ENCODE peak calls at places on chromosomes 5 and 9, in four cellular contexts. A, C, B and F are unnamed samples. For H3K27me3, the result is how much of the 10 kb centered on the place peaks cover.

GRCh38 chr5:138595396-138595795 is 20.2 kb upstream of the HSPA9 start:
- DNase-seq in A (no peak), C (no peak), B (no peak), F (no peak)

GRCh38 chr5:74679968-74680367 is 5.1 kb upstream of the HEXB start:
- DNase-seq in B (no peak), A (no peak), C (no peak), F (no peak)

GRCh38 chr5:91183743-91184142 is 199.4 kb downstream of the ARRDC3 start:
- DNase-seq in C (peak), A (no peak), B (no peak), F (no peak)

GRCh38 chr9:27460225-27461023 is 63.7 kb upstream of the IFNK start:
- DNase-seq in C (peak), B (no peak), A (no peak), F (no peak)

GRCh38 chr9:22229069-22229468 is 217.6 kb upstream of the DMRTA1 start:
- DNase-seq in B (no peak), A (no peak), C (no peak), F (no peak)

GRCh38 chr9:74497750-74498615 is 848 bp downstream of the RORB start:
- DNase-seq in A (peak), B (no peak), C (peak), F (no peak)

GRCh38 chr5:81779125-81779934 is 28.4 kb upstream of the SSBP2 start:
- DNase-seq in A (no peak), C (peak), B (no peak), F (no peak)

GRCh38 chr5:123441408-123441807 is 18.2 kb upstream of the CEP120 start:
- DNase-seq in B (no peak), A (no peak), C (no peak), F (no peak)

GRCh38 chr5:14208071-14209021 is 65.2 kb downstream of the TRIO start:
- DNase-seq in C (no peak), B (no peak), A (no peak), F (no peak)

GRCh38 chr9:104313396-104314110 is 190.5 kb upstream of the OR13F1 start:
- DNase-seq in B (no peak), A (no peak), C (no peak), F (no peak)

GRCh38 chr5:149464796-149465489 is 85.9 kb upstream of the IL17B start:
- DNase-seq in B (no peak), A (no peak), C (no peak), F (no peak)

GRCh38 chr5:14011089-14012004 is 66.9 kb upstream of the DNAH5 start:
- DNase-seq in C (peak), A (peak), B (peak), F (no peak)

GRCh38 chr9:91865041-91865440 is 85.0 kb downstream of the ROR2 start:
- DNase-seq in C (no peak), A (no peak), B (no peak), F (no peak)

GRCh38 chr9:105062222-105062850 is 134.4 kb upstream of the ABCA1 start:
- DNase-seq in B (no peak), A (no peak), C (no peak), F (no peak)

GRCh38 chr9:77000330-77000729 is 19.1 kb upstream of the FOXB2 start:
- DNase-seq in C (no peak), B (no peak), A (no peak), F (no peak)

GRCh38 chr9:122334916-122335315 is 35.9 kb upstream of the PTGS1 start:
- DNase-seq in C (no peak), A (no peak), B (no peak), F (no peak)

GRCh38 chr9:37840560-37841194 is 40.1 kb downstream of the DCAF10 start:
- DNase-seq in B (no peak), A (no peak), C (no peak), F (no peak)

GRCh38 chr5:76402880-76403712 is at the start of gene IQGAP2:
- DNase-seq in B (peak), A (peak), C (peak), F (peak)

GRCh38 chr5:93511445-93511844 is 69.6 kb downstream of the NR2F1-AS1 start:
- DNase-seq in C (no peak), B (no peak), A (no peak), F (no peak)

GRCh38 chr9:100474082-100474949 is 1.4 kb downstream of the TMEFF1 start:
- DNase-seq in A (no peak), C (no peak), B (no peak), F (no peak)

GRCh38 chr9:107755267-107755666 is 265.7 kb upstream of the KLF4 start:
- DNase-seq in B (no peak), A (no peak), C (no peak), F (no peak)

GRCh38 chr5:156036640-156037039 is 290.3 kb upstream of the SGCD start:
- DNase-seq in B (no peak), A (no peak), C (no peak), F (no peak)

GRCh38 chr5:42547146-42547545 is 123.9 kb downstream of the GHR start:
- DNase-seq in B (no peak), A (no peak), C (no peak), F (no peak)

GRCh38 chr9:80922544-80922943 is 766.8 kb downstream of the TLE1 start:
- DNase-seq in B (no peak), A (no peak), C (no peak), F (no peak)

GRCh38 chr5:61228229-61228628 is 66.0 kb upstream of the SMIM15 start:
- DNase-seq in C (peak), B (no peak), A (no peak), F (no peak)

GRCh38 chr9:109868722-109869121 is 88.7 kb downstream of the PALM2AKAP2 start:
- DNase-seq in A (no peak), B (no peak), C (no peak), F (no peak)

GRCh38 chr5:2254880-2255750 is 372.4 kb upstream of the IRX4 start:
- DNase-seq in B (no peak), A (no peak), C (no peak), F (no peak)

GRCh38 chr5:76500633-76501393 is 97.7 kb downstream of the IQGAP2 start:
- DNase-seq in C (no peak), B (no peak), A (no peak), F (no peak)

GRCh38 chr5:67211926-67212325 is 15.3 kb upstream of the CD180 start:
- DNase-seq in C (no peak), A (no peak), B (no peak), F (no peak)

GRCh38 chr5:9771079-9771478 is 140.9 kb upstream of the TAS2R1 start:
- DNase-seq in B (no peak), C (no peak), A (no peak), F (no peak)

GRCh38 chr5:114174131-114174530 is 187.7 kb upstream of the KCNN2 start:
- DNase-seq in A (no peak), C (no peak), B (no peak), F (no peak)

GRCh38 chr5:34762321-34762871 is 76.6 kb upstream of the TTC23L start:
- DNase-seq in A (no peak), C (no peak), B (no peak), F (no peak)

GRCh38 chr5:14806452-14806851 is 65.1 kb downstream of the ANKH start:
- DNase-seq in C (no peak), A (no peak), B (no peak), F (no peak)

GRCh38 chr9:34457266-34458012 is 931 bp downstream of the FAM219A start:
- DNase-seq in C (peak), B (peak), A (peak), F (no peak)

GRCh38 chr5:5531371-5531770 is 108.9 kb downstream of the ICE1 start:
- DNase-seq in C (no peak), A (no peak), B (no peak), F (no peak)
- H3K27me3 ChIP-seq in C (under half), A (under half), B (under half), F (under half)

GRCh38 chr5:154485092-154485491 is 7.1 kb upstream of the HAND1 start:
- DNase-seq in C (no peak), B (peak), A (no peak), F (no peak)

GRCh38 chr5:154484393-154484944 is 6.4 kb upstream of the HAND1 start:
- DNase-seq in A (no peak), C (no peak), B (peak), F (no peak)

GRCh38 chr5:154486427-154486866 is 8.4 kb upstream of the HAND1 start:
- DNase-seq in B (peak), A (no peak), C (peak), F (no peak)

GRCh38 chr5:154485850-154486426 is 7.9 kb upstream of the HAND1 start:
- DNase-seq in C (no peak), A (no peak), B (no peak), F (no peak)

DNA sequence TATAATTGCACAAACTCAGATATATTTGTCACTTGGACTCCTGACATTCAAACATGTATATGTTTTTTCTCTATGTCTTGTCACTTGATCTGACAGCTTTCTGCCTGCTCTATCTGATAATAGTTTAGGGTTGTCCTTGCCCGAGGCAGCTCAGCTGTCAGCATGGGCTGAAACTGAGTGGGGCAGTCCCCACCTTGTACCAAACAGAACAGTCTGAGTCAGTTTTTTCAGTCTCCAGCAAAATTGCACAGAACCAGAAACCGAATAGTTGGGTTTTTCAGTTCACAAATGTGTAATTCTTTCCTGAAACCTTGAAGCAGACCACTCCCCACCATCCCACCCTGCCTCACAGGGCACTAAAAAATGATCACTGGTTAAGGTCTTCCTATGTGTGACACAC is 9.5 kb upstream of the HAND1 start:
- DNase-seq in B (peak), A (no peak), C (no peak), F (no peak)
- H3K27me3 ChIP-seq in B (half or more), A (half or more), C (under half), F (half or more)

DNA sequence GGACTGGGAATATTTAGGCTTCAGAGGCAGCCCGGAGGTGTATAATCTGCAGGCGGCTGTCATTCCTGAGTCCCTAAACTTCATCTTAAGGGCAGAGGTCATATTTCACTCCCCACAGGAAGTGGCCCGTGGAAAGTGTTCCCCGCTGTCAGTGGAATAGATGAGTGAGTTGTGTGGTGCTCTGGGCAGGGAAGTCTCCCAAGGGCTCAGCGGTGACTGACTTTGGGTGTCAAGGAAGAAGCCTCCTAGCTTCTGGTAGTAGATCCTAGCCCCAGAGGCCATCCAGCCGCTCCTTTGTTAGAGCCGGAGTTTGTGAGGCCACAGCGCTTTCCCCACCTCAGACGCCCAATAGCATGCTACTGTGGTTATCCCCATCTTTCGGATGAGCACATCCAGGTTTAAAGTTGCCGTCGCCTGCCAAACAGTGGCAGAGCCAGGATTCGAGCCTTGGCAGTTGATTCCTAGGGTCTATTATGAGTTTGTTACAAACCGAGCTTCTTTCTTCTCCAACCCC is 38.9 kb upstream of the TIFAB start:
- DNase-seq in B (no peak), C (no peak), A (no peak), F (no peak)
- H3K27me3 ChIP-seq in B (under half), C (under half), A (under half), F (under half)

DNA sequence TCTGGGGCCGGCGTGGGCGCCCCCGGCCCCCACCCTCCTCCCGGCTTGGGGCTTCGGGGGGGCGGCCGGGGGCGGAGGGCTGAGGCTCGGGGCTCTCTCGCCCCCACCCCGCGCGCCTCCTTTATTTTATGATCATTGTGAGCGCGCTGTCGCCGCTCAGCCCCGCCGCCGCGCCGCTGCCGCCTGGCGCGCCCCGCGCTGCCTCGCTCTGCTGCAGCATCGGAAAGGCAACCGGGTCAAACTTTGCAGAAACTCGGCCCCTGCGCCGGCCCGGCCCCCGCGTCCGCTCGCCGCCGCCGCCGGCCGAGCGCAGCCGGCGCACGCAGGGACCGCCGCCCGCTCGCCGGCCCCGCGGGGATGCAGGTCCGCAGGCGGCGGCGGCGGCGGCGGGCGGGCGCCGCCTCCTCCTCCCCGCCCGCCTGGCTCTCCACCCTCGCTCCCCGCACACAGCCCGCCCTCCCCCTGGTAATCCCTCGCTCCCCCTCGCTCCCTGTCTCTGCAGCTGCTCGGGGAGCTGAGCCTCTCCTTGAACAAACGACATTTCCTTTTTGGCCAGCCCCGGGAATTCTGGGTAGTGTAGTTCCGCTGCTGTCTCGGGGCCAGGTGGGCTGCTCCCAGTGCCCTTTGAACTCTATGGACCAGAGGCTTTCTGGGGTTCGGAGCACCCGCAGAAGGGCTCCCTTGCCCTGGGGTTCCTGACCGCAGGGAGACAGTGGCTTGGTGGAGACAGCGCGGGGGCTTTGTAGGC is 1.5 kb upstream of the FAM78A start:
- DNase-seq in A (peak), C (peak), B (no peak), F (peak)
- H3K27me3 ChIP-seq in A (under half), C (under half), B (under half), F (under half)

GRCh38 chr5:135069895-135070657 is 36.0 kb upstream of the PITX1 start:
- DNase-seq in A (no peak), B (peak), C (no peak), F (no peak)

GRCh38 chr5:135073771-135074345 is 39.8 kb upstream of the PITX1 start:
- DNase-seq in C (peak), A (no peak), B (peak), F (no peak)

GRCh38 chr5:135071311-135071710 is 37.3 kb upstream of the PITX1 start:
- DNase-seq in B (peak), C (no peak), A (no peak), F (no peak)

GRCh38 chr5:135075621-135076585 is 41.9 kb upstream of the PITX1 start:
- DNase-seq in C (no peak), A (no peak), B (peak), F (no peak)

GRCh38 chr5:135072357-135073247 is 38.6 kb upstream of the PITX1 start:
- DNase-seq in B (peak), A (no peak), C (peak), F (no peak)
- H3K27me3 ChIP-seq in B (under half), A (under half), C (under half), F (under half)

GRCh38 chr5:176173647-176174046 is 64.6 kb upstream of the SIMC1 start:
- DNase-seq in A (no peak), C (no peak), B (no peak), F (no peak)
- H3K27me3 ChIP-seq in A (under half), C (under half), B (under half), F (under half)

GRCh38 chr9:136024696-136025316 is 63.6 kb upstream of the UBAC1 start:
- DNase-seq in A (peak), B (no peak), C (peak), F (no peak)

GRCh38 chr9:136022731-136023400 is 61.7 kb upstream of the UBAC1 start:
- DNase-seq in C (no peak), B (no peak), A (peak), F (no peak)

GRCh38 chr9:136025481-136025880 is 64.3 kb upstream of the UBAC1 start:
- DNase-seq in C (no peak), A (peak), B (no peak), F (no peak)

GRCh38 chr9:136023401-136024225 is 62.4 kb upstream of the UBAC1 start:
- DNase-seq in C (peak), A (peak), B (peak), F (no peak)

DNA sequence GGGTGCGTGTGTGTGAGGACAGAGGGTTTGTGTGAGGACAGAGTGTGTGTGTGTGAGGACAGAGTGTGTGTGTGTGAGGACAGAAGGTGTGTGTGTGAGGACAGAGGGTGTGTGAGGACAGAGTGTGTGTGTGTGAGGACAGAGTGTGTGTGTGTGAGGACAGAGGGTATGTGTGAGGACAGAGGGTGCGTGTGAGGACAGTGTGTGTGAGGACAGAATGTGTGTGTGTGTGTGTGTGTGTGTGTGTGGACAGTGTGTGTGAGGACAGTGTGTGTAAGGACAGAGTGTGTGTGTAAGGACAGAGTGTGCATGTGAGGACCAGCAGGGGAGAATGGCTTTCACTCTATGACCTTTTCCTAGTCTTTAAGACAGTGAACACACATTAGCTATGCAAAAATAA is 63.1 kb upstream of the UBAC1 start:
- DNase-seq in B (no peak), A (peak), C (no peak), F (no peak)
- H3K27me3 ChIP-seq in B (under half), A (under half), C (under half), F (under half)

GRCh38 chr9:134988706-134989105 is 71.0 kb upstream of the FCN1 start:
- DNase-seq in B (peak), C (peak), A (peak), F (no peak)

GRCh38 chr9:134987906-134988700 is 70.4 kb upstream of the FCN1 start:
- DNase-seq in B (peak), A (peak), C (peak), F (no peak)

GRCh38 chr9:134985451-134985850 is 67.7 kb upstream of the FCN1 start:
- DNase-seq in A (peak), B (peak), C (peak), F (no peak)

GRCh38 chr9:134986957-134987356 is 69.2 kb upstream of the FCN1 start:
- DNase-seq in A (no peak), C (no peak), B (peak), F (no peak)

DNA sequence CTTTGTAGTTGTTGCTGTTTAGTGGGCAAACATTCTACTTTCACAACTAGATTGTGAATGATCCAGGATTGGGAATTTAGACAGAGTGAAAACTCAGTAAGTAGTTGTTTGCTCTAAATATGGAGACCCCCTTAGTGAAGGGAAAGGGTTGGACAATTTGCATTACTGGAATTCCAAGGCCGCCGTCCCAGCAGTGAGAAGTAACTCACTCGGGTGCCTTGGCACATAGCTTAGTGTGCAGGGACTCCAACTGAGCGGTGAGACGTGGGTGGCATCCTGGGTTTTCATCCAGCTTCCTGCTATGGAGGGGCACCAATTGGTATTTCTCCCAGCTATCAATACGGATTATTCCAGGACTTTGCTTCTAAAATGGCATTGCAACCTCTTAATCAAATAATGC is 69.7 kb upstream of the FCN1 start:
- DNase-seq in C (peak), B (peak), A (peak), F (no peak)
- H3K27me3 ChIP-seq in C (under half), B (under half), A (under half), F (under half)

DNA sequence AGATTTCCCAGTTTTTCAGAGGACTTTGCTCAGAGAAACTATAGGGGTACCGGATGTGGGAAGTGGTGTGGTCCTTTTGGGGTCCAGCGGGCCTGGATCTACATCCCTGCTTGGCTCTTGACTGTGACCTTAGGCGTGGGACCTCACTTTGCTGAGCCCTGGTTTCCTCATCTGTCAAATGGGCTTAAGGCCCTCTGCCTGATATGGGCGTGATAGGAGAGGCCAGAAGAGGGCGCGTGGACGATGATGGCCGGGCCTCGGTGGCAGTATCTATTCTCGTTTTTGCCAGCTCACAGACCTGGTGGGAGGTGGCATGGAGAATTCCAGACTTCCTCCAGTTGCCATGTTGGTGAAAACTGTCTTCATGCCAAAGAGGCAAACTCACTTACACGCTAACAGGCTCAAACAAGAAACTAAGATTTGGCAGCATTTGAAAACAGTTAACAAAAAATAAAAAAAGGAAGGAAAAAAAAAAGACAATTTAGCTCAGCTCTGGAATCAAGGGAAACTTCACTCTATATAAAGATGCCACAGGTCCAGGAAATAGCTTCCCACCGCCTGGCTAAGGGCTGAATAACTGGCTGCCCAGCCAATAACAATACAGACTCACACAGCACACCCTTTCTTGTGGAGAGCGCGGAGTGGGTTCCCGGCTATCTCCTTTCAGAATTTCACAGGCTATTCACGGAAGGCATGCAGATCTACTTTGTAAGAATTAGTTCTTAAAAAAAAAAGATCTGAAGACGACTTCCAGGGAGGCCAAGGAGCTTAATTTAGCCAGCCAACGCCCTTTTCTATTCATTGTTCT is 1.7 kb downstream of the SH3PXD2B start:
- DNase-seq in A (no peak), B (no peak), C (peak), F (no peak)
- H3K27me3 ChIP-seq in A (under half), B (under half), C (under half), F (under half)